ENCODE peak calls at places on chromosomes 11 and 22, in four cellular contexts. E, M, N and A are unnamed samples.

GRCh38 chr11:133403900-133404299 is 128.4 kb downstream of the OPCML start:
- DNase-seq in E (no peak), M (no peak), N (no peak), A (no peak)

GRCh38 chr11:32893091-32893946 is 708 bp downstream of the QSER1 start:
- DNase-seq in E (no peak), M (peak; percentile 43), N (peak; percentile 79), A (peak; percentile 68)

GRCh38 chr11:76673164-76674142 is 2.9 kb upstream of the LRRC32 start:
- DNase-seq in E (no peak), M (no peak), N (no peak), A (no peak)

GRCh38 chr22:17576475-17576874 is 13.2 kb downstream of the SLC25A18 start:
- DNase-seq in E (peak; percentile 98), M (no peak), N (no peak), A (no peak)

GRCh38 chr11:85947431-85948272 is 92.5 kb downstream of the CCDC83 start:
- DNase-seq in E (no peak), M (peak; percentile 14), N (peak; percentile 26), A (peak; percentile 23)

GRCh38 chr11:46868912-46869311 is 22.8 kb upstream of the CKAP5 start:
- DNase-seq in E (no peak), M (no peak), N (no peak), A (no peak)

GRCh38 chr11:10930224-10930960 is 72.5 kb upstream of the ZBED5 start:
- DNase-seq in E (no peak), M (no peak), N (peak; percentile 36), A (no peak)

GRCh38 chr11:104043137-104043536 is 6.7 kb downstream of the DDI1 start:
- DNase-seq in E (no peak), M (no peak), N (no peak), A (no peak)

GRCh38 chr22:27318516-27318915 is 483.0 kb downstream of the MN1 start:
- DNase-seq in E (no peak), M (no peak), N (no peak), A (no peak)

GRCh38 chr11:77196961-77197360 is 68.9 kb downstream of the MYO7A start:
- DNase-seq in E (no peak), M (no peak), N (no peak), A (no peak)

GRCh38 chr11:44766972-44767278 is 40.2 kb downstream of the TSPAN18 start:
- DNase-seq in E (no peak), M (no peak), N (no peak), A (no peak)

GRCh38 chr11:111922803-111923202 is 4.1 kb downstream of the C11orf52 start:
- DNase-seq in E (no peak), M (no peak), N (no peak), A (no peak)

DNA sequence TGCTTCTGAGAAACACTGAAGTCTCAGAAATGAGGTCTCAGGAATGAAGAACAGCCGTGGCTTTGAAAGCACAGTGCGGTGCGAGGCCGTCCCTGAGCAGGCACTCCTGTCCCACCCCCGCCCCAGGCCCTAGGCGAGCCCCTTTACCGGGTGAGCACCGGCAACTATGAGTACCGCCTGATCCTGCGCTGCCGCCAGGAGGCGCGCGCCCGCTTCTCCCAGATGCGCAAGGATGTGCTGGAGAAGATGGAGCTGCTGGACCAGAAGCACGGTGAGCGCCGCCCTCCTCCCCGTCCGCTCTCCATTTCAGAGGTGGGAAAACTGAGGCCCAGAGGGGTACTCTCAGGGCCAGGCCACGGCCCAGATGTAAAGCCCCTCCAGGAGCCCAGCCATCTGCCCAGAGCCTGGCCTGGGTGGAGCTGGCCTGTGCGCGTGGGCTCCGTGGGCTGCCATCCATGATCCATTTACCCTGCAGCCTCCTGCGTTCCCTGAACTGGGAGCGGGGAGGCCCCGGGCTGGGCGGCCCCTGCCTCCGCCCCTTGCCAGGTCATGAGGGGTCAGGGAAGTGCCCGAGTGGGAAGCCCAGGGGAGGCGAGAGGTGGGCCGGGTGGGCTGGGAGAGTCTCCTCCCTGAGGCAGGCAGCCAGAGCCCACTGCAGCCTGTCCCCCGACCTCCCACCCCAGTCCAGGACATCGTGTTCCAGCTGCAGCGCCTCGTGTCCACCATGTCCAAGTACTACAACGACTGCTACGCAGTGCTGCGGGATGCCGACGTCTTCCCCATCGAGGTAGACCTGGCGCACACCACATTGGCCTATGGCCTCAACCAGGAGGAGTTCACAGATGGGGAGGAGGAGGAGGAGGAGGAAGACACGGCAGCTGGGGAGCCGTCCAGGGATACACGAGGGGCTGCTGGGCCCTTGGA is 9.5 kb downstream of the SLC16A8 start:
- DNase-seq in E (peak; percentile 19), M (no peak), N (no peak), A (no peak)
- TF ChIP-seq CTCF in E (peak; percentile 89), M (no peak), N (no peak), A (no peak)

GRCh38 chr11:66957971-66958231 is 282 bp downstream of the PC start:
- DNase-seq in E (no peak), M (no peak), N (peak; percentile 81), A (no peak)
- TF ChIP-seq CTCF in E (no peak), M (no peak), N (no peak), A (no peak)

DNA sequence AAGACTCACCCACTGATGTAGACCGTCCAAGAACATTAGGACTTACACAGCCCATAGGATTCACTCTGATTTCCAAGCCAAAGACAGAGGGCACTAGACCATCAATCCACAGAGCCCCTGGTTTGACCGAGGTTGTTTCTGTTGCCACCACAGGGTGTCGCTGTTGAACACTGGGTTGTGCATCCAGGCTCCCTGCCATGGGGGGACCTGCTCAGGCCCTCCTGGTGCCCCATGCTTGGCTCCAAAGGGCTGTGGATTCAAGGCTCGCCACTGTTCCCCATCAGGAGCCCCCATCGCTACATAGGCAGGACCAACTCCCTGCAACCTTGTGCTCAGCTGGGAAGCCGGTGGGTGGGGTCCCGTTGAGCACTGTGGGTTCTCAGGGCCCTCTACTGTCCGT is 128.0 kb upstream of the ANO1 start:
- DNase-seq in E (no peak), M (peak; percentile 52), N (peak; percentile 59), A (peak; percentile 49)
- TF ChIP-seq CTCF in E (peak; percentile 76), M (peak; percentile 38), N (peak; percentile 32), A (peak; percentile 7)

GRCh38 chr11:17613428-17613962 is 66.4 kb downstream of the OTOG start:
- DNase-seq in E (no peak), M (no peak), N (no peak), A (no peak)

GRCh38 chr11:17611049-17611448 is 64.0 kb downstream of the OTOG start:
- DNase-seq in E (no peak), M (no peak), N (no peak), A (peak; percentile 6)

GRCh38 chr11:17611503-17612220 is 64.6 kb downstream of the OTOG start:
- DNase-seq in E (no peak), M (no peak), N (no peak), A (peak; percentile 8)

GRCh38 chr11:17613983-17614382 is 66.9 kb downstream of the OTOG start:
- DNase-seq in E (no peak), M (no peak), N (no peak), A (peak; percentile 3)

GRCh38 chr11:17612221-17613188 is 65.4 kb downstream of the OTOG start:
- DNase-seq in E (no peak), M (no peak), N (no peak), A (no peak)
- TF ChIP-seq CTCF in E (no peak), M (no peak), N (no peak), A (no peak)

DNA sequence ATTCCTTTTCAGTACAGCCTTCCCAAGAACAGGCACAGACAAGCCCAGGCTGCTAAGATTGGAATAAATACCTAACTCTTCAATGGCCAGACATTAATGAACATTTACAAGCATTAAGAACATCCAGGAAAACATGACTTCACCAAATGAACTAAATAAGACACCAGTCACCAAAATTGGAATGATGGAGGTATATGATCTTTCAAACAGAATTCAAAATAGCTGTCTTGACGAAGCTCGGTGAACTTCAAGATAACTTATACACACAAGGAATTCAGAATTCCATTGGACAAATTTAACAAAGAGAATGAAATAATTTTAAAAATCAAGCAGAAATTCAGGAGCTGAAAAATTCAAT is 16.4 kb upstream of the DDX10 start:
- DNase-seq in E (no peak), M (no peak), N (no peak), A (no peak)
- TF ChIP-seq CTCF in E (no peak), M (no peak), N (no peak), A (no peak)

GRCh38 chr11:61956191-61957027 is 6.3 kb downstream of the BEST1 start:
- DNase-seq in E (no peak), M (no peak), N (no peak), A (no peak)

GRCh38 chr11:61955416-61956135 is 5.4 kb downstream of the BEST1 start:
- DNase-seq in E (no peak), M (no peak), N (no peak), A (peak; percentile 39)

GRCh38 chr11:61954106-61955030 is 4.2 kb downstream of the BEST1 start:
- DNase-seq in E (no peak), M (no peak), N (no peak), A (no peak)

GRCh38 chr11:61952882-61953281 is 2.7 kb downstream of the BEST1 start:
- DNase-seq in E (no peak), M (no peak), N (no peak), A (no peak)

GRCh38 chr11:61955031-61955415 is 4.9 kb downstream of the BEST1 start:
- DNase-seq in E (no peak), M (peak; percentile 70), N (no peak), A (no peak)
- TF ChIP-seq CTCF in E (peak; percentile 22), M (no peak), N (no peak), A (no peak)

GRCh38 chr11:118896472-118896913 is 12.8 kb downstream of the CXCR5 start:
- DNase-seq in E (no peak), M (no peak), N (no peak), A (no peak)
- TF ChIP-seq CTCF in E (no peak), M (no peak), N (no peak), A (no peak)

GRCh38 chr22:25174156-25174887 is 25.3 kb upstream of the CRYBB3 start:
- DNase-seq in E (no peak), M (no peak), N (no peak), A (no peak)

GRCh38 chr22:25169278-25170031 is 30.2 kb upstream of the CRYBB3 start:
- DNase-seq in E (no peak), M (no peak), N (no peak), A (no peak)

GRCh38 chr22:25174888-25175411 is 24.7 kb upstream of the CRYBB3 start:
- DNase-seq in E (no peak), M (no peak), N (no peak), A (no peak)

GRCh38 chr22:25170426-25170980 is 29.2 kb upstream of the CRYBB3 start:
- DNase-seq in E (no peak), M (no peak), N (no peak), A (no peak)

GRCh38 chr22:25172153-25172552 is 27.5 kb upstream of the CRYBB3 start:
- DNase-seq in E (no peak), M (peak; percentile 7), N (peak; percentile 59), A (peak; percentile 52)
- TF ChIP-seq CTCF in E (peak; percentile 91), M (peak; percentile 38), N (peak; percentile 42), A (peak; percentile 21)

GRCh38 chr11:132184079-132184478 is 813.7 kb downstream of the NTM start:
- DNase-seq in E (no peak), M (no peak), N (no peak), A (no peak)
- TF ChIP-seq CTCF in E (no peak), M (no peak), N (no peak), A (no peak)

GRCh38 chr11:128905345-128906184 is 14.4 kb downstream of the KCNJ5 start:
- DNase-seq in E (peak; percentile 61), M (peak; percentile 80), N (peak; percentile 71), A (peak; percentile 61)
- TF ChIP-seq CTCF in E (peak; percentile 65), M (peak; percentile 52), N (peak; percentile 34), A (peak; percentile 24)